ENCODE peak calls at places on chromosomes 13 and 19, in four cellular contexts. One of them, this sample, is unnamed.

GRCh38 chr19:45922281-45922680 is 7.7 kb upstream of the NANOS2 start:
- DNase-seq in spleen: no peak
- DNase-seq in progenitor cell of endocrine pancreas: no peak
- DNase-seq in AG10803: no peak
- DNase-seq in this sample: no peak

GRCh38 chr19:58261968-58262921 is 16.5 kb upstream of the ZNF8 start:
- DNase-seq in spleen: no peak
- DNase-seq in progenitor cell of endocrine pancreas: no peak
- DNase-seq in AG10803: no peak
- DNase-seq in this sample: no peak

GRCh38 chr19:11460207-11460606 is 20.6 kb downstream of the ELAVL3 start:
- DNase-seq in spleen: no peak
- DNase-seq in progenitor cell of endocrine pancreas: no peak
- DNase-seq in AG10803: no peak
- DNase-seq in this sample: no peak

GRCh38 chr13:40672310-40673060 is 6.0 kb upstream of the FOXO1 start:
- DNase-seq in spleen: no peak
- DNase-seq in progenitor cell of endocrine pancreas: no peak
- DNase-seq in AG10803: peak; percentile 26
- DNase-seq in this sample: no peak

GRCh38 chr19:2540646-2541454 is 64.9 kb downstream of the GADD45B start:
- DNase-seq in spleen: peak; percentile 80
- DNase-seq in progenitor cell of endocrine pancreas: peak; percentile 81
- DNase-seq in AG10803: peak; percentile 100
- DNase-seq in this sample: peak; percentile 94

GRCh38 chr13:38662362-38662761 is 24.5 kb upstream of the FREM2 start:
- DNase-seq in spleen: no peak
- DNase-seq in progenitor cell of endocrine pancreas: no peak
- DNase-seq in AG10803: peak; percentile 46
- DNase-seq in this sample: no peak

GRCh38 chr13:24671367-24672117 is 8.7 kb upstream of the ATP12A start:
- DNase-seq in spleen: no peak
- DNase-seq in progenitor cell of endocrine pancreas: no peak
- DNase-seq in AG10803: peak; percentile 96
- DNase-seq in this sample: no peak

GRCh38 chr13:113742000-113742441 is 17.0 kb upstream of the TMEM255B start:
- DNase-seq in spleen: peak; percentile 81
- DNase-seq in progenitor cell of endocrine pancreas: no peak
- DNase-seq in AG10803: peak; percentile 46
- DNase-seq in this sample: peak; percentile 17

GRCh38 chr19:10681658-10682057 is 19.6 kb upstream of the QTRT1 start:
- DNase-seq in spleen: no peak
- DNase-seq in progenitor cell of endocrine pancreas: no peak
- DNase-seq in AG10803: no peak
- DNase-seq in this sample: no peak

GRCh38 chr19:31220540-31220939 is 128.7 kb downstream of the TSHZ3 start:
- DNase-seq in spleen: no peak
- DNase-seq in progenitor cell of endocrine pancreas: no peak
- DNase-seq in AG10803: no peak
- DNase-seq in this sample: no peak

GRCh38 chr19:46919324-46919723 is 58.5 kb downstream of the ARHGAP35 start:
- DNase-seq in spleen: no peak
- DNase-seq in progenitor cell of endocrine pancreas: no peak
- DNase-seq in AG10803: peak; percentile 53
- DNase-seq in this sample: no peak

GRCh38 chr19:38455031-38455430 is 21.5 kb downstream of the RYR1 start:
- DNase-seq in spleen: no peak
- DNase-seq in progenitor cell of endocrine pancreas: peak; percentile 38
- DNase-seq in AG10803: no peak
- DNase-seq in this sample: no peak

GRCh38 chr13:66562054-66562453 is 668.1 kb downstream of the PCDH9 start:
- DNase-seq in spleen: no peak
- DNase-seq in progenitor cell of endocrine pancreas: no peak
- DNase-seq in AG10803: no peak
- DNase-seq in this sample: no peak

GRCh38 chr19:23286477-23286876 is 36.3 kb upstream of the ZNF724 start:
- DNase-seq in spleen: no peak
- DNase-seq in progenitor cell of endocrine pancreas: no peak
- DNase-seq in AG10803: no peak
- DNase-seq in this sample: no peak
- TF ChIP-seq CTCF in spleen: no peak
- TF ChIP-seq CTCF in progenitor cell of endocrine pancreas: peak; percentile 27
- TF ChIP-seq CTCF in AG10803: peak; percentile 7
- TF ChIP-seq CTCF in this sample: no peak

DNA sequence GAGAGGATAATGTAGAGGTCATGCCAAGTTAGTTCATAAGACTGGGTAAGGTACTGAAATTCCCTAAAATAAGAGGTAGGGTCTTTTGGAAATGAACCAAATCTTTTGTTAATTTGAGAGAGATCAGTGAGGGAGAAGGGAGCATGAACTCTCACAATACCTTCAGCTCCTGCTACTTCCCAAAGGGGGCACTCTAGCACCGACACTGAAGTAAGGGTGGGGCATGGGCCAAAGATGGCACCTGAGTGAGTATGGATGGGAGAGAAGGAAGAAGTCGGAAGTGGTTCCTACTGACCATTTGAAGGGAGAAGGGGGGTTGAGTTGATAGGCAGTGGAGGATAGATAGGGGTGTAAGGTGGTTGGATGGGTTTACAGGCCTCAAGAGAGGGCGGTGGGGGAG is 86.6 kb downstream of the ZNF737 start:
- DNase-seq in spleen: no peak
- DNase-seq in progenitor cell of endocrine pancreas: no peak
- DNase-seq in AG10803: no peak
- DNase-seq in this sample: no peak
- TF ChIP-seq CTCF in spleen: no peak
- TF ChIP-seq CTCF in progenitor cell of endocrine pancreas: no peak
- TF ChIP-seq CTCF in AG10803: no peak
- TF ChIP-seq CTCF in this sample: no peak

DNA sequence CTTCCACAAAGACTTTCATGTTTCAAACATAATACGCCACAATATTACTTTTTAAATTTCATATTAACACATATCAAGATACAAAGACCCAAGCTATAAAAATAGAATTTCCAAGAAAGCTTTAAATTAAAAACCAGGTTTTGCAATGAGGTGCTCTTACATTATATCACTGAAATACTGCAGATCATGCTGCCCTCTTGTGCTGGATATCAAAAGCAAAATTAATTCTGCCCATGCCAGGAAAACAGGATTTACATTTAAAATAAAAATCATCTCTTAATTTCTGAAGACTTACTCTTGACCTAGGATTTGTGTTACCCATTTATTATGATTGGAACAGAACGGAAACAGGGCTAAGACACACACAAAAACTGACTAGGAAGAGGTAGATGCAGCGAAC is 145.0 kb downstream of the ABCC4 start:
- DNase-seq in spleen: no peak
- DNase-seq in progenitor cell of endocrine pancreas: no peak
- DNase-seq in AG10803: peak; percentile 17
- DNase-seq in this sample: no peak
- TF ChIP-seq CTCF in spleen: no peak
- TF ChIP-seq CTCF in progenitor cell of endocrine pancreas: peak; percentile 42
- TF ChIP-seq CTCF in AG10803: peak; percentile 43
- TF ChIP-seq CTCF in this sample: no peak

GRCh38 chr19:17340302-17340870 is 3.0 kb downstream of the GTPBP3 start:
- DNase-seq in spleen: no peak
- DNase-seq in progenitor cell of endocrine pancreas: no peak
- DNase-seq in AG10803: no peak
- DNase-seq in this sample: no peak
- TF ChIP-seq CTCF in spleen: no peak
- TF ChIP-seq CTCF in progenitor cell of endocrine pancreas: no peak
- TF ChIP-seq CTCF in AG10803: no peak
- TF ChIP-seq CTCF in this sample: no peak

GRCh38 chr19:34733826-34734600 is at the start of gene ZNF181:
- DNase-seq in spleen: peak; percentile 94
- DNase-seq in progenitor cell of endocrine pancreas: peak; percentile 75
- DNase-seq in AG10803: peak; percentile 89
- DNase-seq in this sample: peak; percentile 74
- TF ChIP-seq CTCF in spleen: no peak
- TF ChIP-seq CTCF in progenitor cell of endocrine pancreas: no peak
- TF ChIP-seq CTCF in AG10803: no peak
- TF ChIP-seq CTCF in this sample: no peak

GRCh38 chr13:43787518-43787891 is 733 bp upstream of the ENOX1 start:
- DNase-seq in spleen: no peak
- DNase-seq in progenitor cell of endocrine pancreas: no peak
- DNase-seq in AG10803: no peak
- DNase-seq in this sample: no peak

GRCh38 chr13:43786472-43786765 is 353 bp downstream of the ENOX1 start:
- DNase-seq in spleen: no peak
- DNase-seq in progenitor cell of endocrine pancreas: no peak
- DNase-seq in AG10803: no peak
- DNase-seq in this sample: no peak

GRCh38 chr13:43787998-43788397 is 1.2 kb upstream of the ENOX1 start:
- DNase-seq in spleen: no peak
- DNase-seq in progenitor cell of endocrine pancreas: no peak
- DNase-seq in AG10803: peak; percentile 49
- DNase-seq in this sample: no peak

GRCh38 chr13:43785681-43786471 is 896 bp downstream of the ENOX1 start:
- DNase-seq in spleen: peak; percentile 78
- DNase-seq in progenitor cell of endocrine pancreas: peak; percentile 59
- DNase-seq in AG10803: peak; percentile 69
- DNase-seq in this sample: peak; percentile 70

GRCh38 chr13:43786766-43787517 is at the start of gene ENOX1:
- DNase-seq in spleen: peak; percentile 77
- DNase-seq in progenitor cell of endocrine pancreas: peak; percentile 46
- DNase-seq in AG10803: peak; percentile 71
- DNase-seq in this sample: peak; percentile 75
- TF ChIP-seq CTCF in spleen: no peak
- TF ChIP-seq CTCF in progenitor cell of endocrine pancreas: no peak
- TF ChIP-seq CTCF in AG10803: no peak
- TF ChIP-seq CTCF in this sample: no peak

GRCh38 chr19:56837492-56837891 is 3.0 kb downstream of the PEG3 start:
- DNase-seq in spleen: peak; percentile 79
- DNase-seq in progenitor cell of endocrine pancreas: no peak
- DNase-seq in AG10803: no peak
- DNase-seq in this sample: no peak
- TF ChIP-seq CTCF in spleen: peak; percentile 51
- TF ChIP-seq CTCF in progenitor cell of endocrine pancreas: no peak
- TF ChIP-seq CTCF in AG10803: no peak
- TF ChIP-seq CTCF in this sample: no peak

GRCh38 chr13:70792121-70792520 is 683.9 kb upstream of the KLHL1 start:
- DNase-seq in spleen: no peak
- DNase-seq in progenitor cell of endocrine pancreas: no peak
- DNase-seq in AG10803: no peak
- DNase-seq in this sample: no peak
- TF ChIP-seq CTCF in spleen: no peak
- TF ChIP-seq CTCF in progenitor cell of endocrine pancreas: no peak
- TF ChIP-seq CTCF in AG10803: no peak
- TF ChIP-seq CTCF in this sample: no peak